ENCODE peak calls at places on chromosomes 11 and 22, in eight cellular contexts. E is ELF-1, C is astrocyte of the spinal cord, F is SW 1271, A is GM23338, I is left cardiac atrium, W is T-helper 9 cell, Q is foreskin fibroblast. Z is an unnamed sample.
A peak's percentile ranks its signal among the peaks of the same experiment; 100 is the strongest.

GRCh38 chr11:80109652-80110051 is 668.8 kb upstream of the TENM4 start:
- DNase-seq in I (no peak), W (no peak), E (no peak), F (no peak), C (no peak), Q (no peak), A (no peak), Z (no peak)

GRCh38 chr11:10694481-10695239 is 1.1 kb upstream of the IRAG1 start:
- DNase-seq in C (peak; percentile 17), E (no peak), I (no peak), Q (peak; percentile 68), A (no peak), F (no peak), W (no peak), Z (no peak)

GRCh38 chr11:46134540-46134939 is 13.3 kb upstream of the PHF21A start:
- DNase-seq in F (no peak), C (no peak), E (peak; percentile 60), I (no peak), W (no peak), Q (no peak), A (peak; percentile 72), Z (no peak)

GRCh38 chr11:104899226-104899625 is 966 bp upstream of the CASP12 start:
- DNase-seq in F (no peak), I (no peak), E (peak; percentile 10), Q (no peak), W (no peak), C (no peak), A (peak; percentile 3), Z (no peak)

GRCh38 chr22:41047741-41048140 is 44.7 kb upstream of the EP300 start:
- DNase-seq in F (no peak), I (no peak), E (no peak), A (no peak), W (no peak), C (no peak), Q (no peak), Z (no peak)

GRCh38 chr11:31812392-31813241 is 1.5 kb upstream of the PAX6 start:
- DNase-seq in Q (no peak), C (peak; percentile 59), F (no peak), W (no peak), A (peak; percentile 51), E (peak; percentile 55), I (no peak), Z (no peak)

GRCh38 chr22:17265649-17266248 is 46.5 kb upstream of the ADA2 start:
- DNase-seq in C (no peak), E (no peak), I (no peak), A (no peak), Q (no peak), F (no peak), W (no peak), Z (no peak)

GRCh38 chr11:3885855-3886254 is 30.4 kb downstream of the STIM1 start:
- DNase-seq in W (no peak), E (no peak), I (no peak), C (no peak), F (no peak), Q (no peak), A (no peak), Z (no peak)

GRCh38 chr22:49753961-49754673 is 73.6 kb downstream of the BRD1 start:
- DNase-seq in I (no peak), F (no peak), E (no peak), C (no peak), W (no peak), A (no peak), Q (no peak), Z (no peak)

GRCh38 chr22:44497218-44497903 is 672 bp downstream of the RTL6 start:
- DNase-seq in W (no peak), A (peak; percentile 37), E (no peak), Q (peak; percentile 66), C (peak; percentile 29), I (peak; percentile 67), F (no peak), Z (no peak)

GRCh38 chr11:19958218-19958617 is 202.1 kb downstream of the DBX1 start:
- DNase-seq in A (no peak), F (no peak), W (no peak), Q (no peak), C (no peak), I (no peak), E (no peak), Z (no peak)

GRCh38 chr22:35688913-35689675 is 28.6 kb upstream of the APOL5 start:
- DNase-seq in C (no peak), E (no peak), I (no peak), A (no peak), W (no peak), F (no peak), Q (peak; percentile 65), Z (no peak)

GRCh38 chr11:72752088-72752914 is at the start of gene ARAP1:
- DNase-seq in F (peak; percentile 89), C (peak; percentile 74), A (peak; percentile 83), W (peak; percentile 81), I (peak; percentile 76), E (peak; percentile 92), Q (peak; percentile 81), Z (peak; percentile 66)

GRCh38 chr22:28015676-28016601 is 96.9 kb upstream of the PITPNB start:
- DNase-seq in A (no peak), Q (no peak), C (no peak), E (no peak), I (peak; percentile 35), W (no peak), F (no peak), Z (no peak)

GRCh38 chr11:83676061-83676460 is 389.9 kb upstream of the CCDC90B start:
- DNase-seq in Q (no peak), A (no peak), E (no peak), W (no peak), F (no peak), I (no peak), C (no peak), Z (no peak)

GRCh38 chr11:61732705-61733104 is 19.7 kb upstream of the MYRF start:
- DNase-seq in A (no peak), E (no peak), Q (peak; percentile 83), C (no peak), W (no peak), I (no peak), F (no peak), Z (no peak)

GRCh38 chr22:19875531-19876313 is 21.0 kb upstream of the GNB1L start:
- DNase-seq in W (no peak), A (no peak), E (no peak), F (no peak), I (peak; percentile 56), Q (no peak), C (peak; percentile 13), Z (no peak)

Z was measured in T-cell.